ENCODE peak calls at places on chromosomes 4 and X, in eight cellular contexts. O is body of pancreas; U is CD4-positive, alpha-beta T cell; Z is upper lobe of left lung; S is IMR-90; B is left lung; P is CD8-positive, alpha-beta T cell; A is SJSA1. K is an unnamed sample. For H3K27me3, the result is how much of the 10 kb centered on the place peaks cover.

GRCh38 chr4:19925516-19925915 is 326.2 kb upstream of the SLIT2 start:
- DNase-seq in O (no peak), U (no peak), Z (no peak), S (no peak), B (no peak), P (no peak), A (no peak), K (no peak)

GRCh38 chr4:16573181-16573580 is 325.3 kb downstream of the LDB2 start:
- DNase-seq in O (no peak), U (no peak), Z (no peak), S (peak), B (no peak), P (no peak), A (no peak), K (no peak)

GRCh38 chr4:147772459-147772969 is 40.6 kb downstream of the ARHGAP10 start:
- DNase-seq in O (no peak), U (no peak), Z (no peak), S (peak), B (no peak), P (no peak), A (peak), K (no peak)

GRCh38 chrX:21837056-21837455 is 2.4 kb upstream of the MBTPS2 start:
- DNase-seq in O (no peak), U (no peak), Z (no peak), S (no peak), B (no peak), P (no peak), A (no peak), K (no peak)

GRCh38 chr4:4762909-4763814 is 96.3 kb upstream of the MSX1 start:
- DNase-seq in O (no peak), U (no peak), Z (no peak), S (peak), B (no peak), P (no peak), A (no peak), K (no peak)

GRCh38 chr4:121307441-121308327 is 73.1 kb downstream of the QRFPR start:
- DNase-seq in O (no peak), U (no peak), Z (no peak), S (peak), B (no peak), P (peak), A (no peak), K (no peak)

GRCh38 chrX:1386338-1387127 is 5.4 kb downstream of the SLC25A6 start:
- DNase-seq in O (no peak), U (no peak), Z (peak), S (no peak), B (peak), P (no peak), A (peak), K (no peak)

GRCh38 chr4:121219222-121219621 is 55.1 kb upstream of the TNIP3 start:
- DNase-seq in O (no peak), U (no peak), Z (no peak), S (peak), B (no peak), P (no peak), A (no peak), K (no peak)

GRCh38 chr4:76385974-76386373 is 35.0 kb downstream of the CCDC158 start:
- DNase-seq in O (no peak), U (no peak), Z (no peak), S (no peak), B (no peak), P (no peak), A (no peak), K (no peak)

GRCh38 chr4:154660052-154660451 is 47.6 kb upstream of the FGG start:
- DNase-seq in O (peak), U (no peak), Z (no peak), S (no peak), B (no peak), P (no peak), A (no peak), K (no peak)

GRCh38 chr4:88195666-88196365 is 37.4 kb upstream of the ABCG2 start:
- DNase-seq in O (no peak), U (no peak), Z (no peak), S (no peak), B (no peak), P (no peak), A (no peak), K (no peak)

GRCh38 chrX:22314692-22315091 is 42.0 kb downstream of the CBLL2 start:
- DNase-seq in O (no peak), U (no peak), Z (no peak), S (peak), B (no peak), P (no peak), A (peak), K (no peak)

GRCh38 chrX:27751976-27752375 is 55.8 kb upstream of the MAGEB10 start:
- DNase-seq in O (no peak), U (no peak), Z (no peak), S (no peak), B (no peak), P (no peak), A (no peak), K (no peak)

GRCh38 chrX:63713510-63713909 is 71.5 kb downstream of the ARHGEF9 start:
- DNase-seq in O (no peak), U (no peak), Z (peak), S (peak), B (no peak), P (no peak), A (no peak), K (no peak)

GRCh38 chrX:105695451-105695850 is 126.9 kb upstream of the NRK start:
- DNase-seq in O (no peak), U (no peak), Z (no peak), S (peak), B (no peak), P (no peak), A (no peak), K (no peak)

GRCh38 chr4:2183394-2183793 is 58.5 kb downstream of the HAUS3 start:
- DNase-seq in O (no peak), U (no peak), Z (no peak), S (no peak), B (no peak), P (no peak), A (no peak), K (no peak)

GRCh38 chrX:110045988-110046387 is 43.1 kb downstream of the TMEM164 start:
- DNase-seq in O (peak), U (no peak), Z (no peak), S (no peak), B (no peak), P (no peak), A (no peak), K (no peak)

GRCh38 chr4:105158837-105159236 is 12.2 kb downstream of the TET2 start:
- DNase-seq in O (no peak), U (no peak), Z (peak), S (peak), B (peak), P (no peak), A (no peak), K (no peak)

GRCh38 chr4:132572210-132572609 is 576.9 kb upstream of the PCDH10 start:
- DNase-seq in O (no peak), U (no peak), Z (no peak), S (peak), B (no peak), P (no peak), A (no peak), K (no peak)

GRCh38 chrX:13197961-13198761 is 121.7 kb downstream of the ATXN3L start:
- DNase-seq in O (peak), U (no peak), Z (no peak), S (no peak), B (no peak), P (no peak), A (no peak), K (no peak)

GRCh38 chrX:121869876-121870477 is 822.6 kb downstream of the GLUD2 start:
- DNase-seq in O (no peak), U (no peak), Z (no peak), S (no peak), B (no peak), P (no peak), A (no peak), K (no peak)

GRCh38 chr4:61385302-61385701 is 185.2 kb downstream of the ADGRL3 start:
- DNase-seq in O (no peak), U (no peak), Z (no peak), S (no peak), B (no peak), P (no peak), A (no peak), K (no peak)

GRCh38 chrX:2627272-2627867 is 63.7 kb upstream of the CD99 start:
- DNase-seq in O (peak), U (no peak), Z (no peak), S (peak), B (no peak), P (no peak), A (peak), K (no peak)

GRCh38 chr4:140052050-140052449 is 101.9 kb downstream of the MAML3 start:
- DNase-seq in O (peak), U (peak), Z (peak), S (peak), B (peak), P (no peak), A (no peak), K (no peak)

GRCh38 chr4:153458969-153459368 is 7.2 kb upstream of the TMEM131L start:
- DNase-seq in O (no peak), U (no peak), Z (no peak), S (no peak), B (no peak), P (no peak), A (no peak), K (no peak)

DNA sequence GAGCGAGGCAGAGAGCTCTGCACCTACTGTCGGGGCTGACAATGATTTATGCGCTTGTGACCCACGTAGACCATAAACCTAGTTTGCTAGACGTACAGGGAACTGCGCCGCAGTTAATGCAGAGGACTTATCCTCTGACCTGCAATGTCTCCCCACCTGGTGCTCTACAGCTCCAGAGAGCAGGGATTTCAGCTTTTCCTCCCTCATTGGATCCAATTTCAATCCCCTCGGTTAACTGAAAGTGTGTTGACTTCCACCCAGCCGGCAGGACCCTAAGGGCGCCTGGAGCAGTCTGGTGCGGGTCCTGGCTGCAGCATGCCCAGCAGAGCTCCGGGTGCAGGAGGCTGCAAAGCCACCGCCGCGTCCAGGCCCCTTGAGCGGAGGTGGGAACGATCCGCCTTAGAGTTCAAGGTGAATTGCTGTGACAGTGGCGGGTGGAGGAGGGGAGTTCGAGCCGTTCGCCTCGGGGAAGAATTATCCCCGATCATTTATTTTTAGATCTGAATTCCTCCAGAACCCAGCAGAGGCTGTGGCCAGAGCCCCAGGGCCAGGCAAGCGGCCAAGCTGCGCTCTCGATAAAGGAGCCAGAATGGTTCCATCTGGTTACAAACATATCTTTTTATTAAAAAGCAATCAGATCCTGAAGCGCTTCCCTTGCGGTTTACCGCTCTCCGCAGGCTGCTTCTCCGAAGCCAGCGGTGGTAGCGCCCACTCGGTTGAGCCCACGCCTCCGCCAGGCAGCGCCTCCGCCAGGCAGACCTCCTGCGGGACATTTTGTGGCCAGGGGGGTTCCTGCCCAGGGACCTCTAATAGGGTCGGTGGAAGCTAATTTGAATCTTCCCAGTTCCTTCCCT is 66.0 kb downstream of the FBXO8 start:
- DNase-seq in O (peak), U (no peak), Z (no peak), S (peak), B (no peak), P (no peak), A (no peak), K (no peak)
- H3K27me3 ChIP-seq in O (under half), U (half or more), Z (half or more), S (half or more), B (half or more), P (under half), A (under half), K (under half)

GRCh38 chr4:110628321-110629213 is 5.7 kb upstream of the PITX2 start:
- DNase-seq in O (no peak), U (no peak), Z (no peak), S (no peak), B (no peak), P (no peak), A (no peak), K (no peak)

GRCh38 chr4:110629780-110630500 is 7.1 kb upstream of the PITX2 start:
- DNase-seq in O (no peak), U (no peak), Z (no peak), S (no peak), B (no peak), P (no peak), A (no peak), K (no peak)

GRCh38 chr4:110630621-110631402 is 7.9 kb upstream of the PITX2 start:
- DNase-seq in O (no peak), U (no peak), Z (no peak), S (no peak), B (no peak), P (no peak), A (no peak), K (no peak)

GRCh38 chr4:110631582-110632505 is 9.0 kb upstream of the PITX2 start:
- DNase-seq in O (peak), U (no peak), Z (peak), S (peak), B (peak), P (no peak), A (no peak), K (no peak)

DNA sequence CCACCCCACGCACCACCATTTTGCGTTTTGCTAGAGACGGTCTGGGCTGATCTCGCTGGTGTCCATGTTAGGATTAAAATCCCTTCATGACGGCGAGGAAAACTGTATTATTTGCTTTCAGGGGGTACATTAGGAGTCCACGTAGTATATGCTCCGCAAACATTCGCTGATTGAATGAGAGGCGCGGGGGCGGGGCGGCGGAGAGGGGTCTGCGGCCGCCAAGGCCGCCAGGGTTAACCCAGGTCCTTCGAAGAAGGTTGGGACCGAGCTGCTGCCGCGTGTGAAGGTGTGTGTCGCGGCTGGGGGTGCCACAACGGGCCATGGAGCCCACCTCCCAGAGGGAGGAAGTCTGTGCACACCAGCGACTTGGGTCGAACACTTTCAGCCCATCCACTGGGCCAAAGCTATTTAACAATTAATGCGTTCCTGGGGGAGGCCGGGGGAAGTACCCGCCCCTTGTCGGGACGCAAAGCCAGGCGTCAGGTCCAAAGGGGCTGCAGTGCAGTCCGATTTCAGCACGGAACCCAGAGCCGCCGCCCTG is 6.4 kb upstream of the PITX2 start:
- DNase-seq in O (no peak), U (no peak), Z (no peak), S (no peak), B (no peak), P (no peak), A (no peak), K (no peak)
- H3K27me3 ChIP-seq in O (under half), U (half or more), Z (half or more), S (half or more), B (half or more), P (half or more), A (under half), K (half or more)

GRCh38 chrX:139081965-139082364 is 370.4 kb upstream of the FGF13 start:
- DNase-seq in O (no peak), U (no peak), Z (no peak), S (no peak), B (no peak), P (no peak), A (no peak), K (no peak)

GRCh38 chrX:139085404-139085803 is 373.9 kb upstream of the FGF13 start:
- DNase-seq in O (no peak), U (no peak), Z (no peak), S (no peak), B (no peak), P (no peak), A (no peak), K (no peak)

GRCh38 chrX:139079789-139080188 is 368.3 kb upstream of the FGF13 start:
- DNase-seq in O (no peak), U (no peak), Z (no peak), S (no peak), B (no peak), P (no peak), A (no peak), K (no peak)

GRCh38 chrX:139086243-139086642 is 374.7 kb upstream of the FGF13 start:
- DNase-seq in O (no peak), U (no peak), Z (no peak), S (no peak), B (no peak), P (no peak), A (no peak), K (no peak)

GRCh38 chrX:139083191-139083590 is 371.7 kb upstream of the FGF13 start:
- DNase-seq in O (no peak), U (no peak), Z (no peak), S (no peak), B (no peak), P (no peak), A (no peak), K (no peak)
- H3K27me3 ChIP-seq in O (under half), U (under half), Z (under half), S (under half), B (under half), P (under half), A (under half), K (under half)

GRCh38 chrX:124415115-124415798 is 68.9 kb downstream of the SH2D1A start:
- DNase-seq in O (no peak), U (no peak), Z (no peak), S (no peak), B (no peak), P (no peak), A (no peak), K (no peak)

GRCh38 chrX:124414281-124414680 is 67.9 kb downstream of the SH2D1A start:
- DNase-seq in O (no peak), U (no peak), Z (no peak), S (no peak), B (no peak), P (no peak), A (no peak), K (no peak)

DNA sequence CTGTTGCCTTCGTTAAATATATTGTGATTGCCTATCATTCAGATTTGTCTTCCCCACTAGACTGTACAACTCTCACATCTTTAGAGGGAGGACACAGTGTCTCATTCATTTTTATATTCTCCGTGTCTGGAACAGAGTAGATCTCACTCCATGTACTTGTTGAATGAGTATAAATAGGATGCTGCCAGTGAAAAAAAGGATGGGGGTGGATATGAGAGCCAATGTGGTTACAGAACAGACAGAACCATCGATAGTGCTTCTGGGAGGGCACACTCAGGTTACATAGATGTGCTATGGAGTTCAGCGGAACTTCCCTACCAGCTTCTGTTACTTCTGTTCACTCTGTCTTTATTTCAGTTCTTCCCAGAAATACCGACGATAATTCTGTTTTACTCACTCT is 66.9 kb downstream of the SH2D1A start:
- DNase-seq in O (no peak), U (no peak), Z (no peak), S (no peak), B (no peak), P (no peak), A (no peak), K (no peak)
- H3K27me3 ChIP-seq in O (under half), U (under half), Z (under half), S (under half), B (under half), P (under half), A (under half), K (under half)

K was measured in esophagus squamous epithelium.